ENCODE peak calls at places on chromosomes 4 and X, in five cellular contexts. K is CD8-positive, alpha-beta T cell; Q is aorta; R is stomach; G is osteoblast. F is an unnamed sample. For H3K4me1, the result is how much of the 10 kb centered on the place peaks cover.

GRCh38 chrX:63503541-63503940 is 152.4 kb upstream of the SPIN4 start:
- DNase-seq in R (no peak), K (no peak), Q (no peak), G (no peak), F (no peak)

GRCh38 chr4:77817304-77818076 is 1.7 kb downstream of the CNOT6L start:
- DNase-seq in Q (no peak), K (no peak), G (peak), R (no peak), F (no peak)

GRCh38 chrX:122418758-122419157 is 765.3 kb upstream of the GRIA3 start:
- DNase-seq in R (no peak), Q (no peak), G (no peak), K (no peak), F (no peak)

GRCh38 chr4:55851885-55852284 is 1.6 kb upstream of the EXOC1 start:
- DNase-seq in K (no peak), R (no peak), Q (no peak), G (no peak), F (no peak)

GRCh38 chrX:2351321-2351720 is 149.5 kb downstream of the DHRSX start:
- DNase-seq in K (no peak), G (peak), R (no peak), Q (no peak), F (no peak)

GRCh38 chr4:176030391-176030790 is 35.2 kb upstream of the WDR17 start:
- DNase-seq in Q (no peak), R (no peak), G (no peak), K (no peak), F (no peak)

GRCh38 chrX:69238153-69238959 is 73.1 kb upstream of the PJA1 start:
- DNase-seq in R (no peak), Q (no peak), K (no peak), G (no peak), F (peak)

GRCh38 chr4:188428935-188429334 is 289.7 kb downstream of the TRIML1 start:
- DNase-seq in Q (no peak), R (no peak), G (no peak), K (no peak), F (no peak)

GRCh38 chr4:121411151-121411744 is 30.4 kb upstream of the QRFPR start:
- DNase-seq in K (no peak), Q (no peak), G (no peak), R (no peak), F (no peak)

GRCh38 chrX:70468709-70469108 is 24.1 kb downstream of the DLG3 start:
- DNase-seq in G (no peak), K (no peak), Q (no peak), R (no peak), F (no peak)

GRCh38 chrX:2538016-2538415 is 37.2 kb upstream of the DHRSX start:
- DNase-seq in Q (no peak), K (no peak), G (no peak), R (no peak), F (no peak)

GRCh38 chr4:3665360-3665891 is 100.8 kb upstream of the ADRA2C start:
- DNase-seq in K (no peak), Q (no peak), G (no peak), R (no peak), F (no peak)

GRCh38 chr4:139200506-139200905 is 23.5 kb upstream of the ELF2 start:
- DNase-seq in G (no peak), R (no peak), K (no peak), Q (no peak), F (no peak)
- H3K27ac ChIP-seq in G (no peak), R (no peak), K (no peak), Q (no peak), F (no peak)

DNA sequence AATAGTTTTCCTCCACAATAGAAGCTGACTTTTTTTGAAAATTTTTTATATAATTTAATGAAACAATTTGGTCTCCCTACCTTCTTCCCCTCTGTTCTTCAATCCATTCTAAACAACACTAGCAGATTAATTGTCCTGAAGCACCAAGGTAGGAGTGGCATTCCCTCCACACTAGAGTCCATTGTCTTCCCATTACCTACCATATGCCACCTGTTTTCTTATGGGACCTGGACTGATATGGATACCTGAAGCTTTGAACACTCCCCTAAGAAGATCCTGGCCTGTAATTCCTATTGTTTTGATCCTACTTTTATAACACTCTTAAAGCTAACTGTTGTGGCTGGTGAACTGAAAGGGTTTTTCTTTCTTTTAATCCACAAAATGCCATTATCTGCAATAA is 92.0 kb downstream of the APBB2 start:
- DNase-seq in K (no peak), R (no peak), G (no peak), Q (no peak), F (no peak)
- H3K4me1 ChIP-seq in K (under half), R (half or more), G (under half), Q (under half), F (under half)

GRCh38 chr4:48985602-48985975 is 486 bp upstream of the CWH43 start:
- DNase-seq in Q (no peak), R (no peak), G (no peak), K (no peak), F (no peak)
- H3K4me3 ChIP-seq in Q (no peak), R (peak), G (no peak), K (no peak), F (peak)

GRCh38 chrX:123788744-123789143 is 55.9 kb upstream of the THOC2 start:
- DNase-seq in Q (no peak), K (no peak), G (no peak), R (no peak), F (no peak)
- H3K27ac ChIP-seq in Q (no peak), K (no peak), G (no peak), R (no peak), F (no peak)

DNA sequence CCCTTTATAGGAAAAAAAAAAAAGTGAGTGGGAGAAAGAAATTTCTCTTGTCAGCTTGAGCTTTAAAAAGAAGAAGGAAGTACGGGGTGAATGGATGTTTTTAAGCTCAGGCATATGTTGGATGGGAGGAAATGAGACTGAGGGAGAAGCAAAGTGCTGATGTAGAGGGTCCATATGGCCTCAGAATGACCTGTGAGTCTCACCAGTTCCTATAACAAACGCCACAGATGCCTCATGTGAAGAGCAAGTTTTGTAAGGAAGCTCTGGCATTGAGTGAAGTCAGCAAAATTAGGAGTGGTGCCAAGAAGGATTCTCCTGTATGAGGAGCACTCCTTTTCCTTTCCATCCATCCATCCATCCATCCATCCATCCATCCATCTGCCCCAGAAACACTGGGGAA is 214.6 kb downstream of the PTTG2 start:
- DNase-seq in Q (no peak), R (no peak), G (no peak), K (no peak), F (no peak)
- H3K4me1 ChIP-seq in Q (under half), R (under half), G (under half), K (under half), F (under half)

GRCh38 chr4:186021461-186022167 is 47.3 kb upstream of the TLR3 start:
- DNase-seq in R (no peak), Q (no peak), K (no peak), G (peak), F (no peak)
- H3K4me3 ChIP-seq in R (no peak), Q (no peak), K (no peak), G (peak), F (peak)

DNA sequence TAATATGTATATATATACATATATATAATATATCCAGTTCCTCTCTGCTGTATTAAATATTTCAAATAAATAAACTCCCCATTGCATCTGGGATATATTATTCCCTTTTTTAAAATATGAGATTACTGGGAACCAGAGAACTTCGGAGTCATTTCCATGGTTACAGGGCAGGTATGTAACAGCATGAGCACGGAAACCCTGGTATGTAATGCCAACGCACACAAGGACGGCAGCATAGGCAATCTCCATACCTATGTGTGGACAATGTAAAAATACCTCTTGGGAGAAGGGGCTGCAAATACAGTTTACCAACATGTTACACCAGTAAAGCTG is 62.8 kb downstream of the NUDT10 start:
- DNase-seq in K (no peak), R (no peak), Q (no peak), G (no peak), F (no peak)
- H3K27ac ChIP-seq in K (peak), R (no peak), Q (no peak), G (no peak), F (no peak)